ENCODE peak calls at places on chromosome 16, in five cellular contexts. P is H1, N is neuronal stem cell, V is H9, R is trophoblast cell. O is an unnamed sample.

GRCh38 chr16:49567940-49568339 is 194.3 kb downstream of the C16orf78 start:
- DNase-seq in V (no peak), P (no peak), R (no peak), N (no peak), O (no peak)

GRCh38 chr16:11629071-11630030 is 38.9 kb upstream of the SNN start:
- DNase-seq in V (no peak), P (no peak), R (no peak), N (no peak), O (peak)

GRCh38 chr16:19520861-19521331 is 1.0 kb downstream of the GDE1 start:
- DNase-seq in P (no peak), R (peak), N (no peak), V (no peak), O (peak)

GRCh38 chr16:16007743-16008111 is 58.3 kb downstream of the ABCC1 start:
- DNase-seq in V (no peak), N (no peak), R (no peak), P (no peak), O (no peak)

GRCh38 chr16:4339909-4340308 is 11.2 kb downstream of the PAM16 start:
- DNase-seq in R (no peak), V (no peak), N (no peak), P (no peak), O (peak)

GRCh38 chr16:4514606-4515005 is 24.0 kb downstream of the CDIP1 start:
- DNase-seq in P (no peak), R (no peak), V (no peak), N (no peak), O (no peak)

GRCh38 chr16:49755291-49755611 is 100.7 kb downstream of the ZNF423 start:
- DNase-seq in N (peak), P (no peak), R (peak), V (no peak), O (peak)

GRCh38 chr16:66740010-66740409 is 11.4 kb downstream of the DYNC1LI2 start:
- DNase-seq in V (peak), R (peak), N (peak), P (no peak), O (peak)

GRCh38 chr16:66741971-66742396 is 9.4 kb downstream of the DYNC1LI2 start:
- DNase-seq in R (no peak), V (no peak), N (no peak), P (no peak), O (peak)

GRCh38 chr16:68676113-68676860 is 31.2 kb downstream of the CDH3 start:
- DNase-seq in P (no peak), V (no peak), R (no peak), N (no peak), O (no peak)

GRCh38 chr16:29789775-29790182 is 772 bp upstream of the KIF22 start:
- DNase-seq in P (no peak), N (no peak), V (no peak), R (peak), O (no peak)
- H4K8ac ChIP-seq in P (peak), N (peak), V (no peak), R (peak), O (peak)

GRCh38 chr16:2724816-2725348 is 4.9 kb upstream of the PRSS27 start:
- DNase-seq in R (no peak), V (no peak), P (no peak), N (no peak), O (no peak)
- H4K8ac ChIP-seq in R (no peak), V (no peak), P (no peak), N (no peak), O (no peak)

GRCh38 chr16:84607061-84607460 is 10.8 kb downstream of the COTL1 start:
- DNase-seq in N (no peak), V (no peak), P (no peak), R (no peak), O (no peak)
- H4K8ac ChIP-seq in N (no peak), V (no peak), P (no peak), R (no peak), O (no peak)

GRCh38 chr16:87127766-87128147 is 189.4 kb downstream of the C16orf95 start:
- DNase-seq in N (no peak), P (no peak), R (no peak), V (no peak), O (no peak)

GRCh38 chr16:87129771-87130170 is 187.4 kb downstream of the C16orf95 start:
- DNase-seq in N (no peak), V (peak), P (no peak), R (peak), O (peak)

GRCh38 chr16:87125206-87126155 is 191.7 kb downstream of the C16orf95 start:
- DNase-seq in R (no peak), N (no peak), P (no peak), V (no peak), O (no peak)

GRCh38 chr16:87126403-87127025 is 190.7 kb downstream of the C16orf95 start:
- DNase-seq in V (no peak), P (no peak), N (no peak), R (no peak), O (no peak)

DNA sequence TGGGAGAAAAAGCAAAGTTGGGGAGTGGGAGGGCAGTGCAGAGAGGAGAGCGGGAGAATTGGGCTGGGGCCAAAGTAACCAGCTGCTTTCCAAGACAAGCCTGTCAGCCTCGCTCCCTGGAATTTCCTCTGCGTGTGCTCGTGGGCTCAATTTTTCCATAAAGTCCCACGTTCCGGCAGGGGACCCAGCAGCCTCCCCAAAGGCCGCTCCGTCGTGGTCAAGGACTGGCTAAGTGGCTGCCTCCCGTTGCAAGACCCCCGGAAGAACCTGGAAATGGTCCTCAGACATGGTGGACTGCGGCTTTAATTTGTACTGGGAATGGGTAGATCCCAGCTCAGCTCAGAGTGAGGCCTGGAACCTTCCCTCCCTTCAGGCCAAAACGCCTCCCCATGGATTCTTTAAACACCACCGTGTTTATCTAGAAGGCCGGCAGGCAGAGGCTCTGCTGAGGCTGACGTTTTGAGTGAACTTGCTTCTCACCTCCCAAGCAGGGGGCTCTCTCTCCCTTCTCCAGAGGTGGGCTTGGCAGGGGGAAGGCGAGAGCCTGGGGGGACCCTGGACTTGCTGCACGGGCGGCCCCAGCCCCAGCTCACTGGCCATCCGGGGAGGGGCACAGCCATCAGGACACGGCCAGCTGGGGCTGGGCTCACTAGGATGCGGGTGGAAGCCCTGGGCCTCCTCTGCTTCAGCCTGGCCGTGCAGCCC is 190.0 kb downstream of the C16orf95 start:
- DNase-seq in N (no peak), V (no peak), R (peak), P (no peak), O (peak)
- H4K8ac ChIP-seq in N (no peak), V (no peak), R (no peak), P (no peak), O (peak)

GRCh38 chr16:57485091-57485915 is 990 bp downstream of the DOK4 start:
- DNase-seq in R (no peak), V (peak), P (no peak), N (no peak), O (no peak)

GRCh38 chr16:57486858-57487834 is 853 bp upstream of the DOK4 start:
- DNase-seq in R (no peak), N (no peak), V (no peak), P (no peak), O (no peak)

GRCh38 chr16:57484515-57485005 is 1.7 kb downstream of the DOK4 start:
- DNase-seq in R (no peak), N (no peak), P (no peak), V (no peak), O (no peak)

GRCh38 chr16:57483725-57484514 is 2.4 kb downstream of the DOK4 start:
- DNase-seq in V (no peak), R (peak), P (no peak), N (no peak), O (no peak)

GRCh38 chr16:57485916-57486857 is at the start of gene DOK4:
- DNase-seq in P (peak), N (peak), V (peak), R (peak), O (peak)
- H4K8ac ChIP-seq in P (peak), N (peak), V (peak), R (peak), O (peak)

DNA sequence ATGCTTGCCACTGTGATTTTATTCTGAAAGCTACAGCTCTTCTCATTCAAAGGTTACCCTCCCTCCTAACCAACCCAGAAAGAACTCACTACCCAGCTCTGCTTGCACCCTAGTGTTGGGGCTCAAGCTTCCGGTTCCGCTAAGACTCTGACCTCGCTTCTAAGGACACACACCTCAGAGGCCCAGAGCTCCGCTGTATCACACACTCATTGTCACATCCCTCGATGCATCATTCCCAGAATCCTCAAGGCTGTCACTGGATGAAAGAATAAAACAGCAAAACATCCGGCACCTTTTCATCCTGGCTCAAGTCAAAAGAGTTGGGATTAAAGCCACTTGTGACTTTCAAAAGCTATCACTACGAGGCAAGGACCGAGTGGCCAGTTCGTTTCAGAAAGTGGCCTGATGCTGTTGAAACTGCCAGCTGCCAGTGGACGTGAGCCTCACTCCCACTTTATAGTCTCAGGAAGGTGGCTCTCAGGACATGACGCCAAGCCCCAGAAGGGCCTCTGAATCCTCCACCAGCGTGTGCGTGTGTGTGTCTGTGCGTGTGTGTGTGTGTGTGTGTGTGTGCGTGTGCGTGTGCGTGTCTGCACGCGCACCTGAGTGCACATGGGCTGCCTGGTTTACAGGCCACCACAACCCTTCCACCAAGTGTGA is 29.0 kb downstream of the ZFHX3 start:
- DNase-seq in R (no peak), P (no peak), N (no peak), V (no peak), O (no peak)
- H4K8ac ChIP-seq in R (peak), P (no peak), N (no peak), V (no peak), O (peak)